ENCODE peak calls at places on chromosomes 16 and 17, in ten cellular contexts. A, S, C, X, W, Z, G, N, E and I are unnamed samples.

GRCh38 chr17:16573466-16573865 is 4.5 kb upstream of the ZNF287 start:
- DNase-seq in A (no peak), S (no peak), C (no peak), X (no peak), W (no peak), Z (no peak), G (no peak), N (no peak), E (no peak), I (no peak)

GRCh38 chr17:78723001-78723796 is 58.9 kb downstream of the CYTH1 start:
- DNase-seq in A (no peak), S (no peak), C (peak; percentile 41), X (peak; percentile 55), W (no peak), Z (no peak), G (no peak), N (peak; percentile 71), E (no peak), I (no peak)

GRCh38 chr16:30526137-30526822 is at the start of gene ZNF768:
- DNase-seq in A (no peak), S (no peak), C (peak; percentile 46), X (peak; percentile 48), W (peak; percentile 26), Z (no peak), G (peak; percentile 27), N (peak; percentile 58), E (peak; percentile 27), I (no peak)

GRCh38 chr17:17713839-17714238 is 32.6 kb downstream of the RAI1 start:
- DNase-seq in A (no peak), S (no peak), C (no peak), X (no peak), W (no peak), Z (no peak), G (no peak), N (peak; percentile 83), E (peak; percentile 43), I (peak; percentile 69)

GRCh38 chr17:65022751-65023421 is 33.7 kb downstream of the GNA13 start:
- DNase-seq in A (no peak), S (no peak), C (no peak), X (no peak), W (no peak), Z (no peak), G (no peak), N (no peak), E (peak; percentile 70), I (no peak)

GRCh38 chr16:49698931-49699715 is 156.8 kb downstream of the ZNF423 start:
- DNase-seq in A (no peak), S (peak; percentile 62), C (no peak), X (peak; percentile 70), W (no peak), Z (peak; percentile 70), G (no peak), N (peak; percentile 80), E (peak; percentile 72), I (peak; percentile 87)

GRCh38 chr17:56110463-56111138 is 42.7 kb upstream of the ANKFN1 start:
- DNase-seq in A (no peak), S (no peak), C (peak; percentile 72), X (no peak), W (no peak), Z (no peak), G (no peak), N (no peak), E (no peak), I (no peak)

GRCh38 chr16:53732296-53732929 is 28.5 kb downstream of the FTO start:
- DNase-seq in A (no peak), S (no peak), C (peak; percentile 29), X (no peak), W (no peak), Z (no peak), G (no peak), N (no peak), E (peak; percentile 61), I (no peak)

GRCh38 chr16:324451-325334 is 27.8 kb downstream of the AXIN1 start:
- DNase-seq in A (peak; percentile 56), S (no peak), C (peak; percentile 42), X (no peak), W (peak; percentile 73), Z (no peak), G (peak; percentile 81), N (no peak), E (no peak), I (no peak)

GRCh38 chr16:54080524-54081008 is 206.0 kb downstream of the IRX3 start:
- DNase-seq in A (no peak), S (no peak), C (no peak), X (no peak), W (no peak), Z (no peak), G (no peak), N (no peak), E (peak; percentile 75), I (no peak)

GRCh38 chr16:89179656-89180315 is 8.2 kb downstream of the CDH15 start:
- DNase-seq in A (no peak), S (no peak), C (no peak), X (no peak), W (no peak), Z (no peak), G (no peak), N (no peak), E (no peak), I (no peak)

GRCh38 chr17:57872536-57872935 is 22.7 kb upstream of the MRPS23 start:
- DNase-seq in A (no peak), S (no peak), C (no peak), X (peak; percentile 16), W (no peak), Z (no peak), G (no peak), N (no peak), E (no peak), I (no peak)
- H3K9me3 ChIP-seq in A (no peaks in the 10 kb centered on the region), S (no peaks in the 10 kb centered on the region), C (no peaks in the 10 kb centered on the region), X (no peaks in the 10 kb centered on the region), W (no peaks in the 10 kb centered on the region), Z (no peaks in the 10 kb centered on the region), G (no peaks in the 10 kb centered on the region), N (no peaks in the 10 kb centered on the region), E (peaks cover 4% of the 10 kb centered on the region), I (no peaks in the 10 kb centered on the region)

GRCh38 chr17:83189673-83190385 is 110.4 kb downstream of the METRNL start:
- DNase-seq in A (no peak), S (peak; percentile 18), C (no peak), X (peak; percentile 41), W (no peak), Z (peak; percentile 53), G (no peak), N (peak; percentile 73), E (peak; percentile 95), I (peak; percentile 58)
- H3K9me3 ChIP-seq in A (no peaks in the 10 kb centered on the region), S (no peaks in the 10 kb centered on the region), C (peaks cover 5% of the 10 kb centered on the region), X (no peaks in the 10 kb centered on the region), W (no peaks in the 10 kb centered on the region), Z (no peaks in the 10 kb centered on the region), G (no peaks in the 10 kb centered on the region), N (no peaks in the 10 kb centered on the region), E (peaks cover 12% of the 10 kb centered on the region), I (no peaks in the 10 kb centered on the region)

GRCh38 chr16:63921737-63922136 is 1200.1 kb downstream of the CDH11 start:
- DNase-seq in A (no peak), S (no peak), C (no peak), X (no peak), W (no peak), Z (no peak), G (no peak), N (no peak), E (no peak), I (no peak)
- H3K9me3 ChIP-seq in A (peaks cover 3% of the 10 kb centered on the region), S (no peaks in the 10 kb centered on the region), C (no peaks in the 10 kb centered on the region), X (no peaks in the 10 kb centered on the region), W (no peaks in the 10 kb centered on the region), Z (no peaks in the 10 kb centered on the region), G (peaks cover 14% of the 10 kb centered on the region), N (no peaks in the 10 kb centered on the region), E (no peaks in the 10 kb centered on the region), I (no peaks in the 10 kb centered on the region)

GRCh38 chr16:59400830-59401229 is 666.7 kb upstream of the GOT2 start:
- DNase-seq in A (no peak), S (no peak), C (no peak), X (no peak), W (no peak), Z (no peak), G (no peak), N (no peak), E (no peak), I (no peak)
- H3K9me3 ChIP-seq in A (no peaks in the 10 kb centered on the region), S (no peaks in the 10 kb centered on the region), C (no peaks in the 10 kb centered on the region), X (no peaks in the 10 kb centered on the region), W (no peaks in the 10 kb centered on the region), Z (no peaks in the 10 kb centered on the region), G (no peaks in the 10 kb centered on the region), N (no peaks in the 10 kb centered on the region), E (no peaks in the 10 kb centered on the region), I (no peaks in the 10 kb centered on the region)

GRCh38 chr17:77085916-77086432 is 54.8 kb upstream of the SEC14L1 start:
- DNase-seq in A (no peak), S (no peak), C (no peak), X (no peak), W (no peak), Z (no peak), G (no peak), N (no peak), E (no peak), I (no peak)
- H3K9me3 ChIP-seq in A (no peaks in the 10 kb centered on the region), S (no peaks in the 10 kb centered on the region), C (no peaks in the 10 kb centered on the region), X (no peaks in the 10 kb centered on the region), W (no peaks in the 10 kb centered on the region), Z (no peaks in the 10 kb centered on the region), G (no peaks in the 10 kb centered on the region), N (no peaks in the 10 kb centered on the region), E (no peaks in the 10 kb centered on the region), I (no peaks in the 10 kb centered on the region)

DNA sequence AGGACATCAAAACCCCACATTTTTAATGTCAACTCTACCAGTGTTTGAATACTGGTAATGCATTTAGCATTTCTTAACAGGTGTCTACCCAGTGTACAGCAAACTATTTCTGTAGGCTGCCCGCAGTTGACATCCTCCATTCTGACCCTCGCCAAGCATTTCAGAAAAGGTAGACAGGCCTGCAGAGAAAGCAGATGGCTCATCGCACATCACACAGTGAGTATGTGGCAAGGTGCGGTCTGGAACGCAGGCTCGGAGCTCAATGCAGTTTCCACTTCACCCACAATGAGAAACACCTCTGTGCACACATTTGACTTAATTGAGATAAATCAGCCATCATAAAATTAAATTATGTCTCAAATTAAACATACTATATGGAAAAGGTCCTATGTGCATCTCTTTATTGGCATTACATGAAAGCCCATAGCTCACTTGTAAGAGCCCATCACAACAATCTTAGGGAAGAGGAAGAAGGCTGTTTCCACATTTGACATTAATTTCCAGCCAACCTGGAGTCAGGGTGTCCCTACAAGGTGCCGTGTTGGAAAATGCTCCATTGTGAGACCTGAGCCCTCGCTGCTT is 378.9 kb upstream of the DYNLRB2 start:
- DNase-seq in A (no peak), S (no peak), C (no peak), X (no peak), W (no peak), Z (no peak), G (no peak), N (no peak), E (no peak), I (no peak)
- H3K9me3 ChIP-seq in A (no peaks in the 10 kb centered on the region), S (no peaks in the 10 kb centered on the region), C (no peaks in the 10 kb centered on the region), X (no peaks in the 10 kb centered on the region), W (no peaks in the 10 kb centered on the region), Z (no peaks in the 10 kb centered on the region), G (no peaks in the 10 kb centered on the region), N (no peaks in the 10 kb centered on the region), E (no peaks in the 10 kb centered on the region), I (no peaks in the 10 kb centered on the region)